ENCODE peak calls at places on chromosome 19, in ten cellular contexts. X is epithelial cell of proximal tubule, R is BJ, V is dorsolateral prefrontal cortex, P is astrocyte, N is prostate gland, I is mammary epithelial cell, Q is breast epithelium, U is fibroblast of lung, G is IMR-90. J is an unnamed sample.

GRCh38 chr19:39223703-39224279 is 19.7 kb upstream of the SYCN start:
- DNase-seq in X (no peak), U (peak), V (no peak), R (no peak), P (peak), G (peak), I (peak), Q (no peak), N (no peak), J (peak)

GRCh38 chr19:28349604-28350003 is 863.3 kb downstream of the UQCRFS1 start:
- DNase-seq in R (no peak), I (no peak), G (no peak), U (no peak), P (no peak), X (no peak), V (no peak), N (no peak), Q (no peak), J (no peak)

GRCh38 chr19:6739884-6740588 is 556 bp downstream of the TRIP10 start:
- DNase-seq in U (no peak), R (no peak), N (no peak), G (no peak), X (no peak), I (peak), Q (no peak), P (no peak), V (no peak), J (no peak)

GRCh38 chr19:19752760-19753403 is 20.0 kb upstream of the ZNF14 start:
- DNase-seq in P (no peak), G (no peak), R (no peak), V (no peak), Q (no peak), I (no peak), X (no peak), U (no peak), N (no peak), J (no peak)

GRCh38 chr19:10736916-10737551 is 19.2 kb downstream of the DNM2 start:
- DNase-seq in P (no peak), V (no peak), U (no peak), I (no peak), G (no peak), X (no peak), N (no peak), Q (no peak), R (no peak), J (no peak)

GRCh38 chr19:56159009-56159501 is 16.8 kb upstream of the GALP start:
- DNase-seq in Q (no peak), P (no peak), X (no peak), N (no peak), G (no peak), U (peak), I (no peak), R (no peak), V (no peak), J (no peak)

GRCh38 chr19:49432141-49433073 is 7.2 kb downstream of the GFY start:
- DNase-seq in U (no peak), N (no peak), G (no peak), V (no peak), P (no peak), R (no peak), I (no peak), Q (no peak), X (no peak), J (no peak)

GRCh38 chr19:40229484-40229883 is 3.0 kb upstream of the CCNP start:
- DNase-seq in V (no peak), R (no peak), X (no peak), G (peak), I (no peak), Q (no peak), P (peak), N (no peak), U (peak), J (no peak)

GRCh38 chr19:2046046-2046907 is 4.8 kb downstream of the MKNK2 start:
- DNase-seq in N (no peak), Q (no peak), V (peak), X (no peak), U (no peak), P (no peak), R (no peak), G (no peak), I (no peak), J (no peak)

GRCh38 chr19:41698746-41699230 is 9.6 kb upstream of the CEACAM5 start:
- DNase-seq in Q (no peak), U (no peak), X (no peak), I (no peak), G (no peak), P (no peak), N (peak), R (no peak), V (no peak), J (no peak)

GRCh38 chr19:55324705-55325104 is 436 bp downstream of the TMEM150B start:
- DNase-seq in I (no peak), P (no peak), X (no peak), R (no peak), V (no peak), N (no peak), Q (no peak), U (no peak), G (no peak), J (no peak)

GRCh38 chr19:8571006-8571411 is 6.2 kb downstream of the MYO1F start:
- DNase-seq in N (no peak), Q (no peak), G (peak), I (no peak), V (no peak), R (no peak), U (peak), P (peak), X (no peak), J (peak)

GRCh38 chr19:5194641-5195040 is 146.0 kb downstream of the PTPRS start:
- DNase-seq in Q (no peak), G (no peak), U (no peak), P (no peak), I (no peak), N (no peak), X (no peak), R (no peak), V (no peak), J (no peak)

GRCh38 chr19:6610934-6611370 is 20.0 kb upstream of the CD70 start:
- DNase-seq in X (peak), P (peak), G (peak), R (peak), I (peak), V (no peak), Q (no peak), N (no peak), U (peak), J (peak)

GRCh38 chr19:33392341-33393285 is 19.1 kb downstream of the CEBPG start:
- DNase-seq in V (no peak), Q (no peak), X (no peak), R (no peak), G (no peak), I (no peak), P (no peak), U (no peak), N (no peak), J (no peak)

GRCh38 chr19:23254141-23254910 is 4.1 kb upstream of the ZNF724 start:
- DNase-seq in I (no peak), Q (no peak), X (no peak), R (no peak), U (no peak), P (no peak), N (peak), G (no peak), V (no peak), J (no peak)

GRCh38 chr19:2484178-2484937 is 8.4 kb downstream of the GADD45B start:
- DNase-seq in R (no peak), U (no peak), I (no peak), X (no peak), Q (peak), G (no peak), N (no peak), V (no peak), P (no peak), J (no peak)

GRCh38 chr19:56806639-56807038 is 33.9 kb downstream of the PEG3 start:
- DNase-seq in Q (no peak), V (no peak), X (no peak), U (no peak), P (no peak), N (no peak), R (no peak), I (no peak), G (no peak), J (no peak)

GRCh38 chr19:48660854-48661731 is 11.7 kb downstream of the NTN5 start:
- DNase-seq in G (peak), Q (peak), I (peak), R (peak), P (peak), U (peak), X (no peak), N (peak), V (peak), J (peak)

GRCh38 chr19:45556835-45557234 is 27.8 kb downstream of the OPA3 start:
- DNase-seq in P (no peak), U (no peak), V (no peak), Q (no peak), I (no peak), X (no peak), N (no peak), R (no peak), G (no peak), J (no peak)

GRCh38 chr19:16185123-16185924 is at the start of gene FAM32A:
- DNase-seq in R (peak), I (peak), Q (peak), U (peak), G (peak), P (peak), V (peak), N (peak), X (peak), J (peak)
- TF ChIP-seq CTCF in R (peak), I (no peak), Q (peak), U (peak), G (peak), P (peak), V (peak), N (peak), X (no peak), J (no peak)

GRCh38 chr19:43908659-43909058 is 26.4 kb downstream of the ZNF45 start:
- DNase-seq in P (no peak), X (no peak), R (no peak), Q (no peak), I (no peak), G (no peak), N (no peak), V (no peak), U (no peak), J (no peak)

GRCh38 chr19:43906774-43907173 is 28.3 kb downstream of the ZNF45 start:
- DNase-seq in I (no peak), N (no peak), P (no peak), U (no peak), V (no peak), R (no peak), Q (no peak), G (no peak), X (no peak), J (no peak)

GRCh38 chr19:43902399-43902798 is 32.7 kb downstream of the ZNF45 start:
- DNase-seq in U (no peak), N (no peak), V (no peak), P (no peak), Q (no peak), X (no peak), R (no peak), I (no peak), G (no peak), J (no peak)

GRCh38 chr19:43901395-43902390 is 33.4 kb downstream of the ZNF45 start:
- DNase-seq in Q (peak), R (peak), U (peak), G (peak), P (peak), N (peak), I (peak), X (peak), V (peak), J (peak)

GRCh38 chr19:43905897-43906296 is 29.2 kb downstream of the ZNF45 start:
- DNase-seq in I (no peak), Q (no peak), X (no peak), G (no peak), N (no peak), V (no peak), P (no peak), U (no peak), R (no peak), J (no peak)
- H3K4me3 ChIP-seq in I (no peak), Q (no peak), X (no peak), G (no peak), N (no peak), V (no peak), P (no peak), U (no peak), R (no peak), J (no peak)

DNA sequence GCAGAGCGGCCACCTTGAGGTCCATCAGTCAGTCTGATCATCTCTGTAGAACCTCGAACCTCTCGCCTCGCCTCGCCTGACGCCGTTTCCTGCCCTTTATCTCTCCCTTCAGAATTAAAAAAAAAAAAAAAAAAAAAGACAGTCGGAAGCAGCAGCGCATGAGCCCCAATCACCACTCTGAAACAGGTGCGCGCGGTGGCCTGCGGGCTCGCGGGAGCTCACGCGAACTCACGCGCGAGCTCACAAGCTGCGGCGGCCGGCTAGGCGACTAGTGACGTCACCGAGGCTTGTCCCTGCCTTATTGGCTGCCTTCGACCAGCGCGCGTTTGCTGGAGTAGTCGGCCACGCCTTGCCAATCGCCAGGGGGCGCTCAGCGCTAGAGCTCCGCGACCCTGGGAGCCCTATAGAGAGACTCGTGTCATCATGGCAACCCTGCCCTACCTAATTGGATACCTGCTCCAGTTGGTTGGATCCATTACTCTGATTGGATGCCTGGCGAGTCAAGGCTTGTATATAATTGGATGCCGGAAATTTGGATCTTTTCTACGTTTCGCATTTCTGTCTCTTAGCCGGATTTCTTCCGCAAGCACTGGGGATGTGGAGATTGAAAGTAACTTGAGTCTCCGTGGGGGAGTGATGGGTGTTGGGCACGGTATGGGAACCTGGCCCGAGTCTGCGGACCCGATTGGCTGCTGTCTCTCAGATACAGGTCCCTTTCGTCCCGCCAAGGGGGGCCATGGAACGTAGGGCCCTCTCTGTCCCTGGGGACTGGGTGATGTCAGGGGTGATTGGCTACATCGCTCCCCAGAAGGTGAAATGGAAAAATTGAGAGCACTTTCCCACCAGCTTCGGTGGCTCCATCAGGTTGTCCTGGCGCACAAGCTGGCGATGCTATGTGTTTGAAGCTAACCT is 31.6 kb downstream of the SYT3 start:
- DNase-seq in G (peak), V (peak), R (no peak), P (peak), X (peak), Q (peak), U (peak), I (peak), N (peak), J (peak)
- TF ChIP-seq CTCF in G (peak), V (peak), R (peak), P (peak), X (peak), Q (no peak), U (peak), I (no peak), N (no peak), J (peak)

DNA sequence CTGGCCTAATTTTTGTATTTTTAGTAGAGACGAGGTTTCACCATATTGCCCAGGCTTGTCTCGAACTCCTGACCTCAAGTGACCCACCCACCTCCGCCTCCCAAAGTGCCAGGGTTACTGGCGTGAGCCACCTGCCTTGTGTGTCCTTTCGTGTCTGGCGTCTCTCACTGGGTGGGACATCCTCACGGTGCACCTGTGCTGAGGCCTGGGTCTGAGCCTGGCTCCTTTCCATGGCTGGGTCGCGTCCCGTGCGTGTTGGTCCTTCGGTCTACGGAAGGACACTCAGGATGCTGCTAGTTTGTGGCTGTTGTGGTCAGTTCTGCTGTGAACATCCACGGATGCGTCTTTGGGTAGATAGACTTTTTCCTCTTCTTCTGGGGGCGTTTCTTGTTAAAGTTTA is 19.6 kb downstream of the PIAS4 start:
- DNase-seq in R (no peak), Q (no peak), G (no peak), U (no peak), P (no peak), X (no peak), N (no peak), I (no peak), V (no peak), J (no peak)
- H3K4me3 ChIP-seq in R (no peak), Q (no peak), G (no peak), U (no peak), P (no peak), X (no peak), N (no peak), I (no peak), V (no peak), J (no peak)

GRCh38 chr19:36027696-36028095 is 5.0 kb downstream of the CLIP3 start:
- DNase-seq in R (no peak), X (no peak), Q (no peak), N (no peak), U (no peak), G (no peak), V (no peak), P (no peak), I (no peak), J (no peak)

GRCh38 chr19:36028313-36029041 is 4.2 kb downstream of the CLIP3 start:
- DNase-seq in V (peak), Q (no peak), X (no peak), R (no peak), N (no peak), P (no peak), G (no peak), U (no peak), I (no peak), J (no peak)

GRCh38 chr19:36032251-36033104 is at the start of gene CLIP3:
- DNase-seq in V (peak), Q (no peak), R (no peak), N (no peak), U (peak), X (no peak), G (peak), P (peak), I (no peak), J (peak)

GRCh38 chr19:36031308-36031707 is 1.4 kb downstream of the CLIP3 start:
- DNase-seq in P (no peak), U (no peak), R (no peak), G (no peak), V (no peak), N (no peak), X (no peak), Q (no peak), I (no peak), J (no peak)

GRCh38 chr19:36030264-36031148 is 2.2 kb downstream of the CLIP3 start:
- DNase-seq in P (no peak), N (no peak), U (peak), X (peak), G (peak), V (peak), R (no peak), Q (no peak), I (peak), J (peak)
- TF ChIP-seq CTCF in P (no peak), N (no peak), U (no peak), X (peak), G (no peak), V (no peak), R (peak), Q (no peak), I (peak), J (peak)

GRCh38 chr19:3932931-3933810 is at the start of gene NMRK2:
- DNase-seq in V (no peak), N (no peak), P (no peak), R (no peak), G (no peak), X (no peak), I (no peak), U (no peak), Q (no peak), J (no peak)
- H3K4me3 ChIP-seq in V (no peak), N (no peak), P (no peak), R (no peak), G (no peak), X (no peak), I (no peak), U (no peak), Q (no peak), J (no peak)

GRCh38 chr19:18635831-18636182 is 1.0 kb upstream of the KLHL26 start:
- DNase-seq in Q (no peak), I (no peak), R (no peak), G (no peak), U (no peak), P (no peak), V (no peak), N (no peak), X (no peak), J (no peak)

GRCh38 chr19:18636183-18636968 is 452 bp upstream of the KLHL26 start:
- DNase-seq in X (peak), R (no peak), G (peak), Q (peak), P (peak), I (peak), N (peak), U (peak), V (peak), J (peak)

GRCh38 chr19:18639706-18640105 is 2.9 kb downstream of the KLHL26 start:
- DNase-seq in I (no peak), Q (no peak), G (no peak), N (no peak), X (no peak), P (no peak), R (no peak), U (no peak), V (no peak), J (no peak)

GRCh38 chr19:18636969-18637629 is at the start of gene KLHL26:
- DNase-seq in P (no peak), R (no peak), G (no peak), X (no peak), V (no peak), N (no peak), Q (no peak), U (no peak), I (no peak), J (no peak)

DNA sequence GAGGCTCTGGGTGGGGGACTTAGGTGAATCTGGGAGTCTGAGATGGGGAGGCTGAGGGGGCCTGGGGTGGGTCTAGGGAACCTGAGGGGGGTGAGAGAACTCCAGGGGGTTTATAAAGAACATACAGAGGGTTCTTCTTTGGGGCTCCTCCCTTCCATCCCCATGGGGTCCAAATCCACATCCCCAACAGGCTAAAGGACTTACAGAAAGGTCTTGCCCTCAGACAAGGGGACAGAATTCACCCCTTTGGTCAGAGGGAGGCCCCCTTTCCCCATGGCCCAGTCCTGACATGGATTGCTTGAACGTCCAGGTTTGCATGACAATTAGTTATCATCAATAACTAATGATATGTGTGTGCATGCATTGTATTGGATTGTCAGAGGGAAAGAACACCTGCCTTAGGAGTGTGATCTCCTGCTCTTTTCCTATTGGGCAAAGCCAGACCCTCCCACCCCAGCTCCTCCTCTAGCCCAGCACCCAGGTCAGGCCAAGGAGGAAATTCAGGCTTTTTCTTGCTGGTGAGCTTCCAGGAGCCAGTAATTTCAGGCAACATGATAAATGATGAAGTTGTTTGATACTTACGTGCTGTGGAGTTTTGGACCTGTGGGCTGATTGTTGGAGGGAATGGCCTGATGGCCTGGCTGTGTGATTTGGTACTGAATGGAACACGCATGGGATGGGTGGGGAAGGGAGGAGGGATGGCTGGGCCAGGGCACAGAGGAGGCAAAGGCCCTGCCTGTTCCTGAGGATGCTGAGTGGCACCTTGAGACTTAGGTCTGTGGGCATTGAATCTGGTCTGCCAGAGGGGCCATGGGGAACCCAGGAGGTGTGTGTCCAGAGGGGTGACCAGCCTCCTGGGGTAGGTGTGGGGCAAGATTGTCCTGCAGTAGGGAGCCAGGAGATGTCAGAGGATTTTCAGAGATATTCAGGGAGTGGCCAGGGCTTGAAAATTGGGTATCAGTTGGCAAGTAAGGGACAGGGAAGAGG is 1.1 kb downstream of the KLHL26 start:
- DNase-seq in V (no peak), U (no peak), R (no peak), X (no peak), Q (peak), P (no peak), I (no peak), N (peak), G (no peak), J (no peak)
- TF ChIP-seq CTCF in V (no peak), U (no peak), R (no peak), X (peak), Q (no peak), P (no peak), I (no peak), N (no peak), G (peak), J (no peak)

GRCh38 chr19:14112051-14112808 is 5.3 kb downstream of the PRKACA start:
- DNase-seq in X (no peak), V (no peak), I (no peak), R (no peak), N (no peak), P (no peak), G (no peak), U (no peak), Q (no peak), J (peak)
- H3K4me3 ChIP-seq in X (no peak), V (no peak), I (no peak), R (no peak), N (no peak), P (no peak), G (no peak), U (no peak), Q (peak), J (peak)

J was measured in cardiac fibroblast.